ENCODE peak calls at places on chromosomes 4 and X, in seven cellular contexts. B is stimulated activated naive B cell treated with anti-CD40 and anti-IgM and Interleukin-4, amounts not matched to agents 10 μg/mL and 1 μg/mL and 100 μg/mL, for 72 hours; G is HFFc6; E is fibroblast of pulmonary artery; R is islet precursor cell; A is psoas muscle; N is RWPE1. H is an unnamed sample.
A peak's percentile ranks its signal among the peaks of the same experiment; 100 is the strongest.

GRCh38 chr4:101419324-101420135 is 72.2 kb upstream of the PPP3CA start:
- DNase-seq in B (no peak), N (no peak), A (no peak), R (no peak), E (peak; percentile 86), G (no peak), H (peak; percentile 46)

GRCh38 chr4:48439988-48440387 is 43.2 kb upstream of the SLC10A4 start:
- DNase-seq in G (no peak), B (no peak), R (no peak), E (peak; percentile 6), N (no peak), A (no peak), H (no peak)

GRCh38 chr4:129328176-129328575 is 232.2 kb downstream of the C4orf33 start:
- DNase-seq in G (no peak), A (no peak), R (no peak), E (no peak), N (peak; percentile 30), B (no peak), H (no peak)

GRCh38 chr4:175424111-175424510 is 388.0 kb downstream of the GPM6A start:
- DNase-seq in A (no peak), N (no peak), E (no peak), R (no peak), B (no peak), G (no peak), H (no peak)

GRCh38 chrX:150202641-150203248 is 160.4 kb upstream of the MAMLD1 start:
- DNase-seq in R (peak; percentile 22), A (no peak), G (peak; percentile 30), E (peak; percentile 93), N (no peak), B (no peak), H (no peak)

GRCh38 chr4:26885912-26886274 is 25.3 kb downstream of the STIM2 start:
- DNase-seq in B (peak; percentile 33), E (no peak), R (no peak), A (no peak), N (no peak), G (no peak), H (peak; percentile 85)

GRCh38 chrX:13151806-13152510 is 107.5 kb upstream of the FAM9C start:
- DNase-seq in G (peak; percentile 28), E (no peak), R (peak; percentile 89), N (no peak), A (no peak), B (no peak), H (no peak)

GRCh38 chr4:157196050-157196449 is 24.5 kb upstream of the GRIA2 start:
- DNase-seq in G (no peak), B (no peak), N (no peak), E (no peak), R (no peak), A (no peak), H (no peak)

GRCh38 chr4:85514117-85514516 is 39.2 kb downstream of the ARHGAP24 start:
- DNase-seq in B (no peak), G (no peak), A (no peak), N (no peak), E (no peak), R (no peak), H (no peak)

GRCh38 chr4:82553020-82553419 is 8.8 kb downstream of the TMEM150C start:
- DNase-seq in R (no peak), A (no peak), N (no peak), G (no peak), E (no peak), B (no peak), H (no peak)

GRCh38 chr4:107956011-107956410 is 24.7 kb downstream of the CYP2U1 start:
- DNase-seq in E (no peak), R (no peak), A (no peak), N (no peak), B (no peak), G (no peak), H (no peak)

GRCh38 chr4:153296424-153296823 is 48.1 kb upstream of the MND1 start:
- DNase-seq in E (peak; percentile 26), R (no peak), G (peak; percentile 61), B (no peak), N (peak; percentile 36), A (no peak), H (no peak)

GRCh38 chrX:150577174-150577573 is 8.8 kb downstream of the MTM1 start:
- DNase-seq in R (no peak), N (no peak), E (no peak), G (no peak), A (no peak), B (no peak), H (no peak)

GRCh38 chr4:176498857-176499256 is 179.1 kb downstream of the SPCS3 start:
- DNase-seq in R (no peak), B (no peak), A (no peak), E (peak; percentile 28), G (no peak), N (no peak), H (no peak)

GRCh38 chr4:99816611-99817309 is at the start of gene DAPP1:
- DNase-seq in N (peak; percentile 86), E (no peak), A (no peak), G (no peak), B (peak; percentile 90), R (peak; percentile 73), H (peak; percentile 52)

GRCh38 chrX:110665636-110666035 is 130.0 kb downstream of the CHRDL1 start:
- DNase-seq in A (no peak), G (peak; percentile 29), B (peak; percentile 5), R (peak; percentile 71), N (peak; percentile 26), E (peak; percentile 11), H (peak; percentile 50)

GRCh38 chr4:99868126-99868596 is 26.1 kb downstream of the LAMTOR3 start:
- DNase-seq in N (no peak), A (no peak), R (peak; percentile 68), B (no peak), G (peak; percentile 73), E (peak; percentile 19), H (no peak)

GRCh38 chr4:20022471-20022870 is 229.2 kb upstream of the SLIT2 start:
- DNase-seq in N (no peak), B (no peak), A (no peak), E (no peak), G (no peak), R (no peak), H (no peak)

GRCh38 chrX:153802513-153803045 is 8.1 kb downstream of the SSR4 start:
- DNase-seq in E (no peak), R (no peak), N (no peak), G (no peak), A (no peak), B (no peak), H (no peak)

GRCh38 chr4:24683116-24683515 is 98.8 kb upstream of the DHX15 start:
- DNase-seq in B (no peak), A (no peak), R (no peak), N (no peak), E (no peak), G (no peak), H (peak; percentile 59)

GRCh38 chr4:104532677-104533076 is 38.0 kb upstream of the CXXC4 start:
- DNase-seq in A (no peak), E (no peak), N (no peak), B (no peak), G (no peak), R (peak; percentile 56), H (no peak)

GRCh38 chr4:70651864-70652506 is 14.3 kb downstream of the JCHAIN start:
- DNase-seq in E (peak; percentile 64), R (no peak), N (peak; percentile 38), A (no peak), G (peak; percentile 43), B (no peak), H (peak; percentile 62)

GRCh38 chrX:40132751-40133150 is 35.0 kb upstream of the BCOR start:
- DNase-seq in R (no peak), N (peak; percentile 76), E (peak; percentile 88), B (no peak), G (peak; percentile 67), A (peak; percentile 88), H (no peak)

GRCh38 chrX:77622233-77622632 is 163.8 kb downstream of the ATRX start:
- DNase-seq in B (no peak), G (no peak), A (no peak), N (no peak), E (no peak), R (no peak), H (no peak)

GRCh38 chr4:128332086-128332485 is 44.5 kb upstream of the PGRMC2 start:
- DNase-seq in E (peak; percentile 23), B (no peak), G (no peak), A (no peak), R (no peak), N (no peak), H (no peak)

GRCh38 chr4:98092833-98093439 is 50.3 kb downstream of the STPG2 start:
- DNase-seq in A (no peak), B (no peak), R (no peak), N (no peak), E (peak; percentile 38), G (peak; percentile 7), H (no peak)

GRCh38 chr4:16995451-16995850 is 97.0 kb upstream of the LDB2 start:
- DNase-seq in E (no peak), A (no peak), N (no peak), B (no peak), R (peak; percentile 66), G (no peak), H (no peak)

GRCh38 chr4:89290727-89291126 is 16.9 kb downstream of the GPRIN3 start:
- DNase-seq in E (no peak), B (no peak), A (no peak), N (no peak), R (no peak), G (no peak), H (no peak)

GRCh38 chr4:78749972-78750727 is 26.0 kb upstream of the BMP2K start:
- DNase-seq in E (peak; percentile 45), N (no peak), R (no peak), B (peak; percentile 39), G (no peak), A (no peak), H (peak; percentile 89)

GRCh38 chr4:128639586-128640270 is 169.8 kb upstream of the JADE1 start:
- DNase-seq in A (no peak), B (no peak), R (peak; percentile 60), N (no peak), E (peak; percentile 7), G (no peak), H (no peak)

GRCh38 chr4:11011249-11011648 is 326.7 kb upstream of the CLNK start:
- DNase-seq in E (no peak), B (no peak), N (no peak), G (no peak), R (no peak), A (no peak), H (no peak)